ENCODE peak calls at places on chromosomes 3 and 15, in five cellular contexts. N is HCT116, A is lower lobe of right lung, J is endothelial cell of umbilical vein, H is stomach. B is an unnamed sample.

GRCh38 chr15:87609909-87610308 is 646.6 kb downstream of the NTRK3 start:
- DNase-seq in N (no peak), A (no peak), J (no peak), H (no peak), B (no peak)

GRCh38 chr15:81196576-81197254 is at the start of gene IL16:
- DNase-seq in N (no peak), A (no peak), J (no peak), H (no peak), B (no peak)

GRCh38 chr15:99963096-99963825 is 230.0 kb upstream of the LYSMD4 start:
- DNase-seq in N (no peak), A (no peak), J (no peak), H (no peak), B (peak; percentile 47)

GRCh38 chr3:142857056-142857455 is 31.8 kb downstream of the PCOLCE2 start:
- DNase-seq in N (peak; percentile 46), A (no peak), J (no peak), H (peak; percentile 58), B (no peak)

GRCh38 chr3:24339266-24339825 is 155.3 kb downstream of the THRB start:
- DNase-seq in N (no peak), A (no peak), J (no peak), H (no peak), B (peak; percentile 12)

GRCh38 chr3:4720316-4721075 is 227.3 kb downstream of the ITPR1 start:
- DNase-seq in N (peak; percentile 60), A (no peak), J (peak; percentile 75), H (peak; percentile 82), B (peak; percentile 93)

GRCh38 chr3:32296251-32297204 is 58.0 kb downstream of the CMTM8 start:
- DNase-seq in N (peak; percentile 52), A (peak; percentile 69), J (peak; percentile 68), H (peak; percentile 65), B (peak; percentile 66)

GRCh38 chr15:100686725-100687488 is 84.5 kb downstream of the ASB7 start:
- DNase-seq in N (no peak), A (no peak), J (no peak), H (no peak), B (no peak)

GRCh38 chr15:43903864-43904290 is 77.1 kb downstream of the WDR76 start:
- DNase-seq in N (peak; percentile 56), A (no peak), J (peak; percentile 71), H (peak; percentile 42), B (peak; percentile 68)

GRCh38 chr3:34634939-34635338 is 836.5 kb downstream of the PDCD6IP start:
- DNase-seq in N (no peak), A (no peak), J (no peak), H (no peak), B (no peak)

GRCh38 chr15:63283126-63283525 is 5.7 kb downstream of the APH1B start:
- DNase-seq in N (no peak), A (peak; percentile 86), J (no peak), H (no peak), B (no peak)

GRCh38 chr3:33664195-33664594 is 53.9 kb downstream of the CLASP2 start:
- DNase-seq in N (no peak), A (no peak), J (peak; percentile 72), H (no peak), B (peak; percentile 81)

GRCh38 chr3:152175576-152175883 is 93.2 kb upstream of the MBNL1 start:
- DNase-seq in N (no peak), A (no peak), J (peak; percentile 72), H (no peak), B (peak; percentile 76)

GRCh38 chr3:143121240-143122088 is 1.9 kb downstream of the CHST2 start:
- DNase-seq in N (no peak), A (peak; percentile 57), J (peak; percentile 53), H (peak; percentile 26), B (peak; percentile 76)

GRCh38 chr15:91258436-91258779 is 158.4 kb downstream of the SV2B start:
- DNase-seq in N (no peak), A (no peak), J (no peak), H (no peak), B (no peak)

GRCh38 chr3:15969874-15970640 is 172.3 kb upstream of the ANKRD28 start:
- DNase-seq in N (no peak), A (no peak), J (no peak), H (no peak), B (no peak)

GRCh38 chr3:53731934-53732624 is 114.1 kb downstream of the CHDH start:
- DNase-seq in N (no peak), A (no peak), J (no peak), H (no peak), B (no peak)

GRCh38 chr3:51974963-51975856 is at the start of gene ABHD14A:
- DNase-seq in N (no peak), A (peak; percentile 83), J (peak; percentile 63), H (peak; percentile 78), B (peak; percentile 61)

GRCh38 chr3:132509096-132509495 is 88.0 kb upstream of the ACKR4 start:
- DNase-seq in N (no peak), A (no peak), J (no peak), H (no peak), B (no peak)

GRCh38 chr3:174287601-174288180 is 571.4 kb upstream of the NAALADL2 start:
- DNase-seq in N (no peak), A (no peak), J (no peak), H (no peak), B (no peak)

GRCh38 chr3:142968319-142968718 is 4.8 kb upstream of the PAQR9 start:
- DNase-seq in N (no peak), A (no peak), J (no peak), H (no peak), B (no peak)

GRCh38 chr3:22506871-22507270 is 696.3 kb upstream of the UBE2E2 start:
- DNase-seq in N (no peak), A (no peak), J (no peak), H (no peak), B (no peak)

GRCh38 chr15:92077353-92078080 is 224.0 kb downstream of the SLCO3A1 start:
- DNase-seq in N (peak; percentile 54), A (peak; percentile 70), J (peak; percentile 16), H (peak; percentile 74), B (peak; percentile 42)

GRCh38 chr3:192571197-192571791 is 156.0 kb downstream of the FGF12 start:
- DNase-seq in N (no peak), A (peak; percentile 42), J (peak; percentile 72), H (peak; percentile 54), B (peak; percentile 31)

GRCh38 chr3:110550511-110550910 is 521.1 kb upstream of the NECTIN3 start:
- DNase-seq in N (no peak), A (no peak), J (no peak), H (no peak), B (no peak)

GRCh38 chr15:67740376-67740775 is 84.9 kb upstream of the SKOR1 start:
- DNase-seq in N (no peak), A (no peak), J (no peak), H (no peak), B (no peak)

GRCh38 chr15:40470423-40471104 is at the start of gene CHST14:
- DNase-seq in N (no peak), A (peak; percentile 69), J (peak; percentile 58), H (peak; percentile 55), B (peak; percentile 62)

GRCh38 chr3:70832811-70833509 is 520.5 kb upstream of the MDFIC2 start:
- DNase-seq in N (no peak), A (no peak), J (no peak), H (no peak), B (peak; percentile 43)

GRCh38 chr15:76330281-76330680 is 6.3 kb upstream of the ISL2 start:
- DNase-seq in N (no peak), A (no peak), J (peak; percentile 57), H (peak; percentile 77), B (peak; percentile 58)

GRCh38 chr3:24129549-24129948 is 184.5 kb downstream of the NR1D2 start:
- DNase-seq in N (no peak), A (no peak), J (no peak), H (no peak), B (no peak)

GRCh38 chr15:98776607-98777281 is 128.4 kb downstream of the IGF1R start:
- DNase-seq in N (no peak), A (peak; percentile 66), J (no peak), H (peak; percentile 58), B (peak; percentile 54)

GRCh38 chr3:197820550-197821335 is 29.7 kb downstream of the LRCH3 start:
- DNase-seq in N (no peak), A (no peak), J (no peak), H (no peak), B (no peak)

GRCh38 chr3:11680509-11680908 is 36.8 kb upstream of the VGLL4 start:
- DNase-seq in N (no peak), A (no peak), J (no peak), H (no peak), B (no peak)

GRCh38 chr15:85030301-85031049 is 48.8 kb downstream of the PDE8A start:
- DNase-seq in N (no peak), A (no peak), J (peak; percentile 82), H (no peak), B (peak; percentile 34)

GRCh38 chr3:192060160-192060783 is 599.3 kb downstream of the PYDC2 start:
- DNase-seq in N (no peak), A (no peak), J (no peak), H (no peak), B (no peak)

GRCh38 chr3:55818485-55818884 is 331.4 kb upstream of the WNT5A start:
- DNase-seq in N (no peak), A (no peak), J (peak; percentile 11), H (no peak), B (no peak)
- TF ChIP-seq CTCF in N (no peak), A (no peak), J (no peak), H (no peak), B (no peak)

GRCh38 chr3:194396561-194396896 is 2.5 kb downstream of the GP5 start:
- DNase-seq in N (no peak), A (no peak), J (no peak), H (no peak), B (no peak)
- H3K4me3 ChIP-seq in N (no peak overlapping the region), A (peak overlapping the region; percentile 39), J (no peak overlapping the region), H (peak overlapping the region; percentile 25), B (no peak overlapping the region)

GRCh38 chr15:83998486-83998885 is 237.1 kb upstream of the GOLGA6L4 start:
- DNase-seq in N (no peak), A (no peak), J (no peak), H (no peak), B (no peak)

GRCh38 chr15:83999396-84000120 is 236.0 kb upstream of the GOLGA6L4 start:
- DNase-seq in N (no peak), A (no peak), J (no peak), H (no peak), B (peak; percentile 5)

GRCh38 chr15:83992356-83993031 is 243.1 kb upstream of the GOLGA6L4 start:
- DNase-seq in N (no peak), A (no peak), J (no peak), H (no peak), B (no peak)

GRCh38 chr15:83991163-83991562 is 244.4 kb upstream of the GOLGA6L4 start:
- DNase-seq in N (no peak), A (no peak), J (no peak), H (no peak), B (no peak)

DNA sequence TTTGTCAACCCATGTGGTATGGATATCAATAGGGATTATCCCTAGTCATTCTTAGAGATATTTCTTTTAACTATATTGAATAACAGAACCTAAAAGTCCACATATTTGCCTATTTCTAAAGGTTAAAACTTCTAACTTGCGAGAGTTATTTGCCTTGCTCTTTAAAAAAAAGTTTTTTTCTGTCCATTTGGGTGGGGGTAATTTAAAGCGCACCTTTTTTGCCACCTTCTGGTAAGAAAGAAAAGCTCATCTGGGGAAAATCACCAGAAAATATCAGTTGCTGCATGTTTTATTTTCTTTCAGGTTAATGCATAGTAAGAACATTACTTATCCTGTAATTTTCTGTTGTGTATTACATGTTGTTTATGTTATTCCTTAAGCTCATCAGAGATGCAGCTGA is 242.0 kb upstream of the GOLGA6L4 start:
- DNase-seq in N (no peak), A (no peak), J (no peak), H (no peak), B (no peak)
- TF ChIP-seq CTCF in N (peak; percentile 30), A (no peak), J (no peak), H (no peak), B (no peak)

GRCh38 chr3:194204793-194205065 is 68.8 kb downstream of the HES1 start:
- DNase-seq in N (no peak), A (no peak), J (no peak), H (no peak), B (no peak)
- H3K4me3 ChIP-seq in N (peak overlapping the region; percentile 50), A (peak overlapping the region; percentile 43), J (no peak overlapping the region), H (no peak overlapping the region), B (no peak overlapping the region)

B was measured in fibroblast of villous mesenchyme.